ENCODE peak calls at places on chromosomes 6 and 20, in six cellular contexts. One of them, this sample, is unnamed.

GRCh38 chr20:43404880-43405279 is 52.8 kb upstream of the SRSF6 start:
- DNase-seq in MM.1S: peak; percentile 45
- DNase-seq in colonic mucosa: no peak
- DNase-seq in mammary epithelial cell: peak; percentile 25
- DNase-seq in fibroblast of lung: no peak
- DNase-seq in neural progenitor cell: peak; percentile 28
- DNase-seq in this sample: no peak

GRCh38 chr20:1669304-1669703 is 11.7 kb upstream of the SIRPG start:
- DNase-seq in neural progenitor cell: no peak
- DNase-seq in fibroblast of lung: peak; percentile 18
- DNase-seq in mammary epithelial cell: no peak
- DNase-seq in MM.1S: no peak
- DNase-seq in colonic mucosa: no peak
- DNase-seq in this sample: no peak

GRCh38 chr6:31659649-31660223 is 842 bp downstream of the C6orf47 start:
- DNase-seq in MM.1S: peak; percentile 12
- DNase-seq in neural progenitor cell: peak; percentile 37
- DNase-seq in colonic mucosa: no peak
- DNase-seq in fibroblast of lung: peak; percentile 38
- DNase-seq in mammary epithelial cell: peak; percentile 48
- DNase-seq in this sample: no peak

GRCh38 chr20:17343631-17344447 is 117.0 kb downstream of the PCSK2 start:
- DNase-seq in colonic mucosa: no peak
- DNase-seq in MM.1S: no peak
- DNase-seq in fibroblast of lung: peak; percentile 3
- DNase-seq in mammary epithelial cell: no peak
- DNase-seq in neural progenitor cell: no peak
- DNase-seq in this sample: no peak

GRCh38 chr6:34589140-34589539 is 33.0 kb upstream of the SPDEF start:
- DNase-seq in colonic mucosa: no peak
- DNase-seq in fibroblast of lung: no peak
- DNase-seq in mammary epithelial cell: no peak
- DNase-seq in MM.1S: no peak
- DNase-seq in neural progenitor cell: no peak
- DNase-seq in this sample: no peak

GRCh38 chr6:39366875-39367618 is 44.5 kb upstream of the KCNK16 start:
- DNase-seq in mammary epithelial cell: no peak
- DNase-seq in colonic mucosa: no peak
- DNase-seq in neural progenitor cell: no peak
- DNase-seq in MM.1S: no peak
- DNase-seq in fibroblast of lung: no peak
- DNase-seq in this sample: no peak

GRCh38 chr6:43286995-43287716 is 10.9 kb upstream of the SLC22A7 start:
- DNase-seq in colonic mucosa: peak; percentile 27
- DNase-seq in fibroblast of lung: no peak
- DNase-seq in MM.1S: no peak
- DNase-seq in mammary epithelial cell: no peak
- DNase-seq in neural progenitor cell: peak; percentile 68
- DNase-seq in this sample: peak; percentile 36

GRCh38 chr6:39088331-39088730 is 26.7 kb downstream of the SAYSD1 start:
- DNase-seq in fibroblast of lung: peak; percentile 54
- DNase-seq in colonic mucosa: no peak
- DNase-seq in mammary epithelial cell: no peak
- DNase-seq in neural progenitor cell: peak; percentile 93
- DNase-seq in MM.1S: peak; percentile 50
- DNase-seq in this sample: no peak

GRCh38 chr6:49576618-49577017 is 26.1 kb downstream of the C6orf141 start:
- DNase-seq in neural progenitor cell: no peak
- DNase-seq in fibroblast of lung: peak; percentile 22
- DNase-seq in colonic mucosa: no peak
- DNase-seq in MM.1S: no peak
- DNase-seq in mammary epithelial cell: peak; percentile 50
- DNase-seq in this sample: no peak

GRCh38 chr20:52614036-52614863 is 357.9 kb upstream of the TSHZ2 start:
- DNase-seq in mammary epithelial cell: no peak
- DNase-seq in colonic mucosa: no peak
- DNase-seq in neural progenitor cell: no peak
- DNase-seq in MM.1S: no peak
- DNase-seq in fibroblast of lung: peak; percentile 8
- DNase-seq in this sample: no peak

GRCh38 chr6:1392813-1393640 is 3.7 kb downstream of the FOXF2 start:
- DNase-seq in colonic mucosa: no peak
- DNase-seq in mammary epithelial cell: no peak
- DNase-seq in fibroblast of lung: no peak
- DNase-seq in MM.1S: no peak
- DNase-seq in neural progenitor cell: peak; percentile 44
- DNase-seq in this sample: peak; percentile 63

GRCh38 chr6:87151786-87152527 is 3.4 kb upstream of the ZNF292 start:
- DNase-seq in colonic mucosa: peak; percentile 66
- DNase-seq in mammary epithelial cell: peak; percentile 45
- DNase-seq in fibroblast of lung: peak; percentile 67
- DNase-seq in neural progenitor cell: peak; percentile 76
- DNase-seq in MM.1S: peak; percentile 19
- DNase-seq in this sample: peak; percentile 87

GRCh38 chr6:17088091-17088611 is 13.7 kb upstream of the STMND1 start:
- DNase-seq in fibroblast of lung: no peak
- DNase-seq in neural progenitor cell: no peak
- DNase-seq in colonic mucosa: no peak
- DNase-seq in MM.1S: no peak
- DNase-seq in mammary epithelial cell: no peak
- DNase-seq in this sample: no peak

GRCh38 chr20:41167118-41167470 is 29.8 kb downstream of the PLCG1 start:
- DNase-seq in fibroblast of lung: no peak
- DNase-seq in MM.1S: no peak
- DNase-seq in neural progenitor cell: no peak
- DNase-seq in colonic mucosa: no peak
- DNase-seq in mammary epithelial cell: no peak
- DNase-seq in this sample: no peak

GRCh38 chr6:137820952-137821351 is 46.1 kb upstream of the TNFAIP3 start:
- DNase-seq in MM.1S: no peak
- DNase-seq in fibroblast of lung: no peak
- DNase-seq in mammary epithelial cell: no peak
- DNase-seq in colonic mucosa: no peak
- DNase-seq in neural progenitor cell: no peak
- DNase-seq in this sample: no peak

GRCh38 chr6:53113742-53114141 is 34.9 kb downstream of the GCM1 start:
- DNase-seq in colonic mucosa: no peak
- DNase-seq in fibroblast of lung: no peak
- DNase-seq in neural progenitor cell: no peak
- DNase-seq in mammary epithelial cell: no peak
- DNase-seq in MM.1S: no peak
- DNase-seq in this sample: no peak

GRCh38 chr6:89475634-89476033 is 42.7 kb downstream of the ANKRD6 start:
- DNase-seq in colonic mucosa: no peak
- DNase-seq in MM.1S: peak; percentile 49
- DNase-seq in mammary epithelial cell: peak; percentile 35
- DNase-seq in fibroblast of lung: peak; percentile 27
- DNase-seq in neural progenitor cell: no peak
- DNase-seq in this sample: no peak

GRCh38 chr6:156866181-156866862 is 89.1 kb downstream of the ARID1B start:
- DNase-seq in MM.1S: peak; percentile 67
- DNase-seq in colonic mucosa: no peak
- DNase-seq in neural progenitor cell: no peak
- DNase-seq in fibroblast of lung: peak; percentile 74
- DNase-seq in mammary epithelial cell: peak; percentile 26
- DNase-seq in this sample: no peak

GRCh38 chr6:35363293-35363750 is 21.0 kb downstream of the PPARD start:
- DNase-seq in MM.1S: no peak
- DNase-seq in colonic mucosa: no peak
- DNase-seq in mammary epithelial cell: no peak
- DNase-seq in neural progenitor cell: peak; percentile 21
- DNase-seq in fibroblast of lung: peak; percentile 56
- DNase-seq in this sample: no peak

GRCh38 chr6:84460491-84460890 is 233.0 kb upstream of the CEP162 start:
- DNase-seq in colonic mucosa: no peak
- DNase-seq in mammary epithelial cell: no peak
- DNase-seq in neural progenitor cell: no peak
- DNase-seq in fibroblast of lung: peak; percentile 56
- DNase-seq in MM.1S: no peak
- DNase-seq in this sample: no peak

GRCh38 chr6:14086701-14087100 is 30.9 kb upstream of the CD83 start:
- DNase-seq in colonic mucosa: no peak
- DNase-seq in MM.1S: no peak
- DNase-seq in neural progenitor cell: no peak
- DNase-seq in mammary epithelial cell: no peak
- DNase-seq in fibroblast of lung: peak; percentile 36
- DNase-seq in this sample: no peak

GRCh38 chr6:157715766-157716171 is 107.3 kb upstream of the SNX9 start:
- DNase-seq in mammary epithelial cell: peak; percentile 46
- DNase-seq in MM.1S: no peak
- DNase-seq in neural progenitor cell: peak; percentile 28
- DNase-seq in fibroblast of lung: peak; percentile 68
- DNase-seq in colonic mucosa: peak; percentile 63
- DNase-seq in this sample: peak; percentile 89

GRCh38 chr20:14765370-14765701 is 427.9 kb upstream of the FLRT3 start:
- DNase-seq in fibroblast of lung: no peak
- DNase-seq in neural progenitor cell: no peak
- DNase-seq in MM.1S: no peak
- DNase-seq in mammary epithelial cell: no peak
- DNase-seq in colonic mucosa: no peak
- DNase-seq in this sample: no peak

GRCh38 chr6:112163295-112164257 is 76.2 kb downstream of the FAM229B start:
- DNase-seq in MM.1S: peak; percentile 49
- DNase-seq in mammary epithelial cell: peak; percentile 39
- DNase-seq in fibroblast of lung: peak; percentile 31
- DNase-seq in colonic mucosa: peak; percentile 65
- DNase-seq in neural progenitor cell: peak; percentile 76
- DNase-seq in this sample: no peak

GRCh38 chr20:56271974-56272373 is 23.4 kb downstream of the MC3R start:
- DNase-seq in fibroblast of lung: no peak
- DNase-seq in MM.1S: no peak
- DNase-seq in colonic mucosa: no peak
- DNase-seq in neural progenitor cell: no peak
- DNase-seq in mammary epithelial cell: no peak
- DNase-seq in this sample: no peak

GRCh38 chr6:137749595-137750215 is 117.4 kb upstream of the TNFAIP3 start:
- DNase-seq in fibroblast of lung: peak; percentile 45
- DNase-seq in mammary epithelial cell: no peak
- DNase-seq in colonic mucosa: no peak
- DNase-seq in neural progenitor cell: peak; percentile 60
- DNase-seq in MM.1S: no peak
- DNase-seq in this sample: no peak

GRCh38 chr20:25309395-25310267 is 61.7 kb downstream of the PYGB start:
- DNase-seq in MM.1S: peak; percentile 86
- DNase-seq in colonic mucosa: peak; percentile 74
- DNase-seq in fibroblast of lung: peak; percentile 79
- DNase-seq in mammary epithelial cell: peak; percentile 72
- DNase-seq in neural progenitor cell: no peak
- DNase-seq in this sample: peak; percentile 79

DNA sequence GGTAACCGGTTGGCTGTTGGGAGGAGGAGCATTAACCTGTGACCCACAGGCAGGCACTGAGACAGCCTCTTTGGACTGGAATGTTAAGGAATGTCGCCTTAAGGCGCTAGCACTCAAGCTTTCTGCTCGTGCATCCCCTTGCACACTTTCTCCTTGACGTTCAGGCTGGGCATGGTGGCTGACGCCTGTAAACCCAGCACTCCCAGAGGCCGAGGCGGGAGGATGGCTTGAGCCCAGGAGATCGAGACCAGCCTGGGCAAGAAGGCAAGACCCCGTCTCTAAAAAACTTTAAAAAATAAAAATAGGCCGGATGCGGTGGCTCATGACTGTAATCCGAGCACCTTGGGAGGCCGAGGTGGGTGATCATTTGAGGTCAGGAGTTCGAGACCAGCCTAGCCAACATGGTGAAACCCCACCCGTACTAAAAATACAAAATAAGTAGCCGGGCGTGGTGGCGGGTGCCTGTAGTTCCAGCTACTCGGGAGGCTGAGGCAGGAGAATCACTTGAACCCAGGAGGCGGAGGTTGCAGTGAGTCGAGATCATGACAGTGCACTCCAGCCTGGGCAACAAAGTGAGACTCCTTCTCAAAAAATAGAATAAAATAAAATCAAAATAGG is 1.9 kb upstream of the GID8 start:
- DNase-seq in fibroblast of lung: no peak
- DNase-seq in mammary epithelial cell: no peak
- DNase-seq in neural progenitor cell: peak; percentile 75
- DNase-seq in colonic mucosa: no peak
- DNase-seq in MM.1S: no peak
- DNase-seq in this sample: no peak
- H3K9ac ChIP-seq in fibroblast of lung: no peak overlapping the region
- H3K9ac ChIP-seq in mammary epithelial cell: no peak overlapping the region
- H3K9ac ChIP-seq in neural progenitor cell: no peak overlapping the region
- H3K9ac ChIP-seq in colonic mucosa: no peak overlapping the region
- H3K9ac ChIP-seq in MM.1S: no peak overlapping the region
- H3K9ac ChIP-seq in this sample: no peak overlapping the region

GRCh38 chr6:128882991-128883571 is at the start of gene LAMA2:
- DNase-seq in MM.1S: no peak
- DNase-seq in neural progenitor cell: peak; percentile 84
- DNase-seq in mammary epithelial cell: no peak
- DNase-seq in fibroblast of lung: peak; percentile 76
- DNase-seq in colonic mucosa: peak; percentile 45
- DNase-seq in this sample: peak; percentile 95
- TF ChIP-seq CTCF in MM.1S: no peak
- TF ChIP-seq CTCF in neural progenitor cell: peak; percentile 19
- TF ChIP-seq CTCF in mammary epithelial cell: no peak
- TF ChIP-seq CTCF in fibroblast of lung: no peak
- TF ChIP-seq CTCF in colonic mucosa: no peak
- TF ChIP-seq CTCF in this sample: no peak

GRCh38 chr6:139587469-139587868 is 213.0 kb upstream of the CITED2 start:
- DNase-seq in colonic mucosa: no peak
- DNase-seq in fibroblast of lung: peak; percentile 98
- DNase-seq in MM.1S: no peak
- DNase-seq in mammary epithelial cell: peak; percentile 56
- DNase-seq in neural progenitor cell: no peak
- DNase-seq in this sample: no peak
- H3K9ac ChIP-seq in colonic mucosa: peak overlapping the region; percentile 35
- H3K9ac ChIP-seq in fibroblast of lung: no peak overlapping the region
- H3K9ac ChIP-seq in MM.1S: no peak overlapping the region
- H3K9ac ChIP-seq in mammary epithelial cell: no peak overlapping the region
- H3K9ac ChIP-seq in neural progenitor cell: no peak overlapping the region
- H3K9ac ChIP-seq in this sample: no peak overlapping the region

GRCh38 chr6:55320691-55321086 is 6.6 kb upstream of the GFRAL start:
- DNase-seq in mammary epithelial cell: no peak
- DNase-seq in fibroblast of lung: no peak
- DNase-seq in neural progenitor cell: peak; percentile 3
- DNase-seq in MM.1S: no peak
- DNase-seq in colonic mucosa: no peak
- DNase-seq in this sample: no peak
- TF ChIP-seq CTCF in mammary epithelial cell: no peak
- TF ChIP-seq CTCF in fibroblast of lung: no peak
- TF ChIP-seq CTCF in neural progenitor cell: no peak
- TF ChIP-seq CTCF in MM.1S: no peak
- TF ChIP-seq CTCF in colonic mucosa: no peak
- TF ChIP-seq CTCF in this sample: no peak

DNA sequence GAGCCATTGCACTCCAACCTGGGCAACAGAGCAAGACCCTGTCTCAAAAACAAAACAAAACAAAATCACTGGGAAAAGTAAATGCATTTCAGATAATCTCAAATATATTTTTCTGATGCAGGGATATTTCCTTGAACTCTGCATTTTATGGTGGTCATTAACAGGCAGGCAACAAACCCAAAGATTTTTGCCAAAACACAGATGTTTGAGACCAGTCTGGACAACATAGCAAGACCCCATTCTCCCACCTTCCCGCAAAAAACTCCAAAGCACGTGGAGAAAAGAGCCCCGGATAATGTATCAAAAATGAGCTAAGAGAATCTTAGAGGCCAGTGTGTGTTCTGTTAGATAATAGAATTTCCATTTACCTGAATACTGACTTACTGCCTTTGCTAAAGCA is 44.3 kb downstream of the SLC9A8 start:
- DNase-seq in neural progenitor cell: no peak
- DNase-seq in colonic mucosa: no peak
- DNase-seq in fibroblast of lung: no peak
- DNase-seq in mammary epithelial cell: no peak
- DNase-seq in MM.1S: no peak
- DNase-seq in this sample: no peak
- H3K9ac ChIP-seq in neural progenitor cell: no peak overlapping the region
- H3K9ac ChIP-seq in colonic mucosa: no peak overlapping the region
- H3K9ac ChIP-seq in fibroblast of lung: no peak overlapping the region
- H3K9ac ChIP-seq in mammary epithelial cell: no peak overlapping the region
- H3K9ac ChIP-seq in MM.1S: no peak overlapping the region
- H3K9ac ChIP-seq in this sample: no peak overlapping the region

This sample was measured in kidney.